ENCODE peak calls at places on chromosomes 1 and 21, in five cellular contexts. One of them, this sample, is unnamed.

GRCh38 chr21:43193651-43194302 is 25.0 kb downstream of the CRYAA start:
- DNase-seq in progenitor cell of endocrine pancreas: peak
- DNase-seq in ascending aorta: peak
- DNase-seq in psoas muscle: peak
- DNase-seq in lower leg skin: peak
- DNase-seq in this sample: no peak

GRCh38 chr1:27831568-27832410 is 1.2 kb downstream of the PPP1R8 start:
- DNase-seq in progenitor cell of endocrine pancreas: no peak
- DNase-seq in ascending aorta: no peak
- DNase-seq in psoas muscle: no peak
- DNase-seq in lower leg skin: no peak
- DNase-seq in this sample: no peak

GRCh38 chr1:38456564-38456876 is 403.1 kb downstream of the RRAGC start:
- DNase-seq in progenitor cell of endocrine pancreas: no peak
- DNase-seq in ascending aorta: no peak
- DNase-seq in psoas muscle: no peak
- DNase-seq in lower leg skin: no peak
- DNase-seq in this sample: no peak

GRCh38 chr1:100510441-100510840 is 27.5 kb upstream of the GPR88 start:
- DNase-seq in progenitor cell of endocrine pancreas: no peak
- DNase-seq in ascending aorta: no peak
- DNase-seq in psoas muscle: no peak
- DNase-seq in lower leg skin: no peak
- DNase-seq in this sample: no peak

GRCh38 chr1:8818325-8818775 is 910 bp upstream of the RERE start:
- DNase-seq in progenitor cell of endocrine pancreas: no peak
- DNase-seq in ascending aorta: peak
- DNase-seq in psoas muscle: no peak
- DNase-seq in lower leg skin: peak
- DNase-seq in this sample: no peak

GRCh38 chr1:147480565-147480935 is 60.8 kb upstream of the BCL9 start:
- DNase-seq in progenitor cell of endocrine pancreas: no peak
- DNase-seq in ascending aorta: no peak
- DNase-seq in psoas muscle: no peak
- DNase-seq in lower leg skin: no peak
- DNase-seq in this sample: no peak

GRCh38 chr1:73356485-73356884 is 841.5 kb downstream of the LRRIQ3 start:
- DNase-seq in progenitor cell of endocrine pancreas: no peak
- DNase-seq in ascending aorta: no peak
- DNase-seq in psoas muscle: no peak
- DNase-seq in lower leg skin: no peak
- DNase-seq in this sample: no peak

GRCh38 chr1:89757532-89757931 is 63.3 kb upstream of the LRRC8D start:
- DNase-seq in progenitor cell of endocrine pancreas: no peak
- DNase-seq in ascending aorta: no peak
- DNase-seq in psoas muscle: peak
- DNase-seq in lower leg skin: no peak
- DNase-seq in this sample: no peak

GRCh38 chr1:178093958-178094751 is at the start of gene RASAL2:
- DNase-seq in progenitor cell of endocrine pancreas: peak
- DNase-seq in ascending aorta: peak
- DNase-seq in psoas muscle: peak
- DNase-seq in lower leg skin: peak
- DNase-seq in this sample: no peak

GRCh38 chr1:169538998-169539871 is 47.0 kb downstream of the F5 start:
- DNase-seq in progenitor cell of endocrine pancreas: no peak
- DNase-seq in ascending aorta: no peak
- DNase-seq in psoas muscle: no peak
- DNase-seq in lower leg skin: no peak
- DNase-seq in this sample: no peak

GRCh38 chr1:15469836-15470495 is 5.9 kb upstream of the CELA2B start:
- DNase-seq in progenitor cell of endocrine pancreas: no peak
- DNase-seq in ascending aorta: no peak
- DNase-seq in psoas muscle: no peak
- DNase-seq in lower leg skin: peak
- DNase-seq in this sample: no peak

GRCh38 chr21:17476006-17476405 is 36.8 kb upstream of the CXADR start:
- DNase-seq in progenitor cell of endocrine pancreas: no peak
- DNase-seq in ascending aorta: no peak
- DNase-seq in psoas muscle: no peak
- DNase-seq in lower leg skin: no peak
- DNase-seq in this sample: no peak

GRCh38 chr1:169245706-169246105 is 121.9 kb downstream of the NME7 start:
- DNase-seq in progenitor cell of endocrine pancreas: no peak
- DNase-seq in ascending aorta: no peak
- DNase-seq in psoas muscle: no peak
- DNase-seq in lower leg skin: no peak
- DNase-seq in this sample: no peak

GRCh38 chr1:112911506-112911905 is 44.5 kb downstream of the SLC16A1 start:
- DNase-seq in progenitor cell of endocrine pancreas: no peak
- DNase-seq in ascending aorta: no peak
- DNase-seq in psoas muscle: no peak
- DNase-seq in lower leg skin: no peak
- DNase-seq in this sample: no peak

GRCh38 chr1:96238426-96238825 is 483.2 kb upstream of the PTBP2 start:
- DNase-seq in progenitor cell of endocrine pancreas: no peak
- DNase-seq in ascending aorta: no peak
- DNase-seq in psoas muscle: no peak
- DNase-seq in lower leg skin: no peak
- DNase-seq in this sample: no peak

GRCh38 chr1:177274687-177275211 is 104.0 kb downstream of the BRINP2 start:
- DNase-seq in progenitor cell of endocrine pancreas: no peak
- DNase-seq in ascending aorta: peak
- DNase-seq in psoas muscle: peak
- DNase-seq in lower leg skin: no peak
- DNase-seq in this sample: no peak

GRCh38 chr1:951364-951763 is 7.7 kb downstream of the NOC2L start:
- DNase-seq in progenitor cell of endocrine pancreas: no peak
- DNase-seq in ascending aorta: no peak
- DNase-seq in psoas muscle: no peak
- DNase-seq in lower leg skin: no peak
- DNase-seq in this sample: no peak

GRCh38 chr21:43281661-43282357 is 113.0 kb downstream of the CRYAA start:
- DNase-seq in progenitor cell of endocrine pancreas: no peak
- DNase-seq in ascending aorta: no peak
- DNase-seq in psoas muscle: peak
- DNase-seq in lower leg skin: no peak
- DNase-seq in this sample: no peak

GRCh38 chr1:92486251-92487077 is at the start of gene GFI1:
- DNase-seq in progenitor cell of endocrine pancreas: peak
- DNase-seq in ascending aorta: peak
- DNase-seq in psoas muscle: peak
- DNase-seq in lower leg skin: no peak
- DNase-seq in this sample: no peak

GRCh38 chr1:12615916-12616708 is 1.9 kb downstream of the DHRS3 start:
- DNase-seq in progenitor cell of endocrine pancreas: no peak
- DNase-seq in ascending aorta: peak
- DNase-seq in psoas muscle: peak
- DNase-seq in lower leg skin: peak
- DNase-seq in this sample: no peak

GRCh38 chr21:30257773-30258172 is 25.0 kb downstream of the KRTAP24-1 start:
- DNase-seq in progenitor cell of endocrine pancreas: no peak
- DNase-seq in ascending aorta: no peak
- DNase-seq in psoas muscle: no peak
- DNase-seq in lower leg skin: no peak
- DNase-seq in this sample: no peak

GRCh38 chr21:42465008-42465878 is 30.8 kb downstream of the RSPH1 start:
- DNase-seq in progenitor cell of endocrine pancreas: no peak
- DNase-seq in ascending aorta: no peak
- DNase-seq in psoas muscle: no peak
- DNase-seq in lower leg skin: peak
- DNase-seq in this sample: no peak

GRCh38 chr1:154623358-154623757 is 15.4 kb upstream of the ADAR start:
- DNase-seq in progenitor cell of endocrine pancreas: no peak
- DNase-seq in ascending aorta: no peak
- DNase-seq in psoas muscle: no peak
- DNase-seq in lower leg skin: no peak
- DNase-seq in this sample: no peak

GRCh38 chr1:154622503-154623039 is 14.6 kb upstream of the ADAR start:
- DNase-seq in progenitor cell of endocrine pancreas: no peak
- DNase-seq in ascending aorta: no peak
- DNase-seq in psoas muscle: no peak
- DNase-seq in lower leg skin: no peak
- DNase-seq in this sample: no peak

GRCh38 chr1:154626456-154627246 is 18.7 kb upstream of the ADAR start:
- DNase-seq in progenitor cell of endocrine pancreas: no peak
- DNase-seq in ascending aorta: no peak
- DNase-seq in psoas muscle: no peak
- DNase-seq in lower leg skin: no peak
- DNase-seq in this sample: no peak

GRCh38 chr1:154627247-154628121 is 19.5 kb upstream of the ADAR start:
- DNase-seq in progenitor cell of endocrine pancreas: peak
- DNase-seq in ascending aorta: peak
- DNase-seq in psoas muscle: peak
- DNase-seq in lower leg skin: peak
- DNase-seq in this sample: peak

GRCh38 chr1:154624756-154625643 is 17.0 kb upstream of the ADAR start:
- DNase-seq in progenitor cell of endocrine pancreas: no peak
- DNase-seq in ascending aorta: no peak
- DNase-seq in psoas muscle: no peak
- DNase-seq in lower leg skin: no peak
- DNase-seq in this sample: no peak
- TF ChIP-seq CTCF in progenitor cell of endocrine pancreas: no peak
- TF ChIP-seq CTCF in ascending aorta: no peak
- TF ChIP-seq CTCF in psoas muscle: no peak
- TF ChIP-seq CTCF in lower leg skin: no peak
- TF ChIP-seq CTCF in this sample: no peak

DNA sequence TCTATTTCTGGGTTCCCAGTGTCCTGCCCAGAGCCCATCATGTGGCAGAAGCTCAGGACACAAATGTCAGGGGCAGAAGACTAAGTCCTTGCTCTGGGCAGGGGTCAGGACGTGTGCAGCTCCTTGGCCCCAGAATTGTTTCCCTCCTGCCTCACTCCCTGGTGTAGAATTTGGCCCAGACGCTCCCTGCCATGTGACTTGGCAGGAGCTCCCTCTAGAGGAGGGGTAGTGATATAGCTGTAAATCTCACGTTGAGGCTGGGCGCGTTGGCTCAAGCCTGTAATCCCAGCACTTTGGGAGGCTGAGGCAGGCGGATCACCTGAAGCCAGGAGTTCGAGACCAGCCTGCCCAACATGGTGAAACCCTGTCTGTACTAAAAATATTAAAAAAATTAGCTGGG is 91.2 kb downstream of the UBIAD1 start:
- DNase-seq in progenitor cell of endocrine pancreas: no peak
- DNase-seq in ascending aorta: no peak
- DNase-seq in psoas muscle: no peak
- DNase-seq in lower leg skin: no peak
- DNase-seq in this sample: no peak
- TF ChIP-seq CTCF in progenitor cell of endocrine pancreas: peak
- TF ChIP-seq CTCF in ascending aorta: no peak
- TF ChIP-seq CTCF in psoas muscle: peak
- TF ChIP-seq CTCF in lower leg skin: no peak
- TF ChIP-seq CTCF in this sample: no peak

GRCh38 chr1:246566808-246567154 is 525 bp downstream of the CNST start:
- DNase-seq in progenitor cell of endocrine pancreas: no peak
- DNase-seq in ascending aorta: no peak
- DNase-seq in psoas muscle: no peak
- DNase-seq in lower leg skin: no peak
- DNase-seq in this sample: no peak
- TF ChIP-seq CTCF in progenitor cell of endocrine pancreas: no peak
- TF ChIP-seq CTCF in ascending aorta: no peak
- TF ChIP-seq CTCF in psoas muscle: no peak
- TF ChIP-seq CTCF in lower leg skin: no peak
- TF ChIP-seq CTCF in this sample: no peak

GRCh38 chr21:20572582-20572981 is 425.6 kb upstream of the NCAM2 start:
- DNase-seq in progenitor cell of endocrine pancreas: no peak
- DNase-seq in ascending aorta: no peak
- DNase-seq in psoas muscle: no peak
- DNase-seq in lower leg skin: no peak
- DNase-seq in this sample: no peak

GRCh38 chr21:20570824-20571232 is 427.4 kb upstream of the NCAM2 start:
- DNase-seq in progenitor cell of endocrine pancreas: no peak
- DNase-seq in ascending aorta: no peak
- DNase-seq in psoas muscle: no peak
- DNase-seq in lower leg skin: no peak
- DNase-seq in this sample: no peak
- TF ChIP-seq CTCF in progenitor cell of endocrine pancreas: no peak
- TF ChIP-seq CTCF in ascending aorta: no peak
- TF ChIP-seq CTCF in psoas muscle: no peak
- TF ChIP-seq CTCF in lower leg skin: no peak
- TF ChIP-seq CTCF in this sample: no peak

GRCh38 chr1:6054596-6054995 is 8.9 kb downstream of the KCNAB2 start:
- DNase-seq in progenitor cell of endocrine pancreas: no peak
- DNase-seq in ascending aorta: no peak
- DNase-seq in psoas muscle: no peak
- DNase-seq in lower leg skin: no peak
- DNase-seq in this sample: no peak

GRCh38 chr1:6056549-6056948 is 10.9 kb downstream of the KCNAB2 start:
- DNase-seq in progenitor cell of endocrine pancreas: no peak
- DNase-seq in ascending aorta: no peak
- DNase-seq in psoas muscle: no peak
- DNase-seq in lower leg skin: no peak
- DNase-seq in this sample: no peak

GRCh38 chr1:6051423-6051822 is 5.7 kb downstream of the KCNAB2 start:
- DNase-seq in progenitor cell of endocrine pancreas: no peak
- DNase-seq in ascending aorta: no peak
- DNase-seq in psoas muscle: no peak
- DNase-seq in lower leg skin: no peak
- DNase-seq in this sample: no peak

GRCh38 chr1:6052543-6053205 is 7.0 kb downstream of the KCNAB2 start:
- DNase-seq in progenitor cell of endocrine pancreas: peak
- DNase-seq in ascending aorta: no peak
- DNase-seq in psoas muscle: peak
- DNase-seq in lower leg skin: no peak
- DNase-seq in this sample: no peak

DNA sequence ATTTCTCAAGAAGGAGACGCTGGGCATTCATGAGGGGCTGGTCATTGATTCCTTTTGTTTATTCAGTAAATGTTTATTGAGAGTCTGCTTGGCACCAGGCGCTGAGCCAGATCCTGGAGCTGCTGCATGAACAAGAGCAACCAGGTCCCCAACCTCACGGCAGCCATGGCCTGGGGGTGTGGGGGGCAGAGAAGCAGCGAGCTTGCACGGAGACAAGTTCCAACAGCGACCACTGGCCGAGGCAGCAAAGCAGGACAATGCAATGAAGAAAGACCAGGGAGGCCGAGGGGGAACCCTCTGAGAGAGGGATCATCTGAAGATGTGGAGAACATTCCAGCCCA is 7.5 kb downstream of the KCNAB2 start:
- DNase-seq in progenitor cell of endocrine pancreas: no peak
- DNase-seq in ascending aorta: no peak
- DNase-seq in psoas muscle: no peak
- DNase-seq in lower leg skin: no peak
- DNase-seq in this sample: no peak
- TF ChIP-seq CTCF in progenitor cell of endocrine pancreas: no peak
- TF ChIP-seq CTCF in ascending aorta: no peak
- TF ChIP-seq CTCF in psoas muscle: no peak
- TF ChIP-seq CTCF in lower leg skin: no peak
- TF ChIP-seq CTCF in this sample: no peak

This sample was measured in esophagus squamous epithelium.